ENCODE peak calls at places on chromosomes 4 and X, in seven cellular contexts. Y, B, G, X, I, C and W are unnamed samples.

GRCh38 chr4:151267104-151267503 is 9.9 kb upstream of the PRSS48 start:
- DNase-seq in Y (no peak), B (no peak), G (no peak), X (no peak), I (no peak), C (no peak), W (no peak)

GRCh38 chr4:140645196-140645595 is 76.4 kb upstream of the UCP1 start:
- DNase-seq in Y (no peak), B (no peak), G (no peak), X (no peak), I (no peak), C (no peak), W (no peak)

GRCh38 chr4:53908661-53909078 is 155.7 kb downstream of the CHIC2 start:
- DNase-seq in Y (peak; percentile 98), B (peak; percentile 79), G (peak; percentile 37), X (peak; percentile 74), I (peak; percentile 87), C (peak; percentile 72), W (peak; percentile 51)

GRCh38 chr4:55762815-55763214 is 56.8 kb upstream of the EXOC1L start:
- DNase-seq in Y (no peak), B (no peak), G (no peak), X (no peak), I (no peak), C (no peak), W (no peak)

GRCh38 chrX:48497871-48498270 is 10.9 kb upstream of the PORCN start:
- DNase-seq in Y (no peak), B (no peak), G (no peak), X (no peak), I (no peak), C (no peak), W (no peak)

GRCh38 chrX:119004920-119005524 is 30.6 kb downstream of the LONRF3 start:
- DNase-seq in Y (peak; percentile 48), B (no peak), G (peak; percentile 45), X (no peak), I (peak; percentile 47), C (peak; percentile 75), W (no peak)

GRCh38 chr4:98521486-98521885 is 136.9 kb downstream of the TSPAN5 start:
- DNase-seq in Y (peak; percentile 25), B (no peak), G (no peak), X (no peak), I (no peak), C (no peak), W (no peak)

GRCh38 chr4:166165829-166166420 is 292.9 kb downstream of the TLL1 start:
- DNase-seq in Y (peak; percentile 87), B (no peak), G (no peak), X (peak; percentile 22), I (peak; percentile 77), C (no peak), W (peak; percentile 29)

DNA sequence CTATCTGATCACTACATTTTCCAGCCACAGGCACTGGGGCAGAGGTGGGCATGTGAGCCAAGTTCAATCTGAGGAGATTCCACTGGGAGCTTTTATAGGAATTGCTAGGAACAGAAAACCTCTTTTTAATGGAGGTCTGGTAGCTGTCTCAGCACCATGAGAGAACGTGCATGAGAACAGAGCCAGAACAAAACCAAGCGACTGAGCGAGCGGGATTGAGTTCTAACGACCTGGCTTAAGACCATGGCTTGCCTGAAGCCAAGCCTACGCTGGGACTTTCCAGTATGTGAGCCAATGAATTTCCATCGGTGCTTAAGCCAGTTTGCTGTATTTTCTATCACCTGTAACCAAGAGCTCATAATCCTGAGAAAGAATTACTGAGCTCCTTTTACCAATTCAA is 183.7 kb downstream of the NR3C2 start:
- DNase-seq in Y (no peak), B (no peak), G (no peak), X (no peak), I (no peak), C (peak; percentile 79), W (no peak)
- H3K4me3 ChIP-seq in Y (no peak overlapping the region), B (no peak overlapping the region), G (no peak overlapping the region), X (no peak overlapping the region), I (no peak overlapping the region), C (no peak overlapping the region), W (no peak overlapping the region)

GRCh38 chr4:126583509-126583908 is 1049.2 kb upstream of the INTU start:
- DNase-seq in Y (peak; percentile 21), B (no peak), G (no peak), X (no peak), I (peak; percentile 6), C (no peak), W (no peak)
- TF ChIP-seq CTCF in Y (peak; percentile 28), B (peak; percentile 39), G (no peak), X (peak; percentile 47), I (peak; percentile 7), C (no peak), W (peak; percentile 43)

GRCh38 chr4:152579916-152580315 is 44.0 kb upstream of the FBXW7 start:
- DNase-seq in Y (no peak), B (no peak), G (no peak), X (no peak), I (no peak), C (no peak), W (no peak)
- H3K4me3 ChIP-seq in Y (no peak overlapping the region), B (no peak overlapping the region), G (no peak overlapping the region), X (no peak overlapping the region), I (no peak overlapping the region), C (no peak overlapping the region), W (no peak overlapping the region)

DNA sequence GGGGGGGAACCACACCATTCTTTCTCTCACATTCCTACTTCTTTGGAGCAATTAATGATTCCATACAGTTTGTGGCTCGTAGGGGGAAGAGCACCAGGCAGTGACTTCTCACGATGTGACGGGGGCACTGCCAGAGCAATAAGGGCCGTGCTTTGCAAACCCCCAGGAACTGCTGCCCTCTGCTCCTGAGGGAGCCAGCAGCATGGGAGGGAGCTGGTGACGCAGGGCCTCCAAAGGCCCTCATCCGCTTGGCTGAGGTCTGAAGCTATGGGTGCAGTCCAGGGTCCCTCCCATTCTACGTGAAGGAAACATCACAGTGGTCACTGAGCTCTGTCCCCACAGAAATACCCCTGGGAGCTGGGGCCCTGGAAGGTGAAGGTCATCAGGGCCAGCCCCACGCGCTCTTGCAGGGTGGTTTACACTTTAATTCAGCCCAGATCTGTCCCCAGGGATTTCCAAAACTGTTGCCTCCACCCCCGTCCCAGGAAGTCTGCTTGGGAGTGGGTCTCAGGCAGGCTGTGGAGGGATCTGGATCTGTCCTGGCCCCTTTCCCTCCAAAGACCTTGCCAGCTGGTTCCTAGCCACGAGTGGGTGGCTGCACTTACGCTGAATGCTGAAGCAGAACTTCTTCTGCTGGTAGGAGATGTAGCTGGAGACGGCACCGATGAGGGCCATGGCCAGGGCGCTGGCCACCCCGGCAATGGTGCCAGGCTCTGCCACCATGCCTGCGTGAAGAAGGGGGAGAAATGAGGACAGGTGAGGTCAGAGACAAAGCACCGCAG is 82.6 kb downstream of the MTMR1 start:
- DNase-seq in Y (no peak), B (no peak), G (no peak), X (no peak), I (no peak), C (no peak), W (no peak)
- TF ChIP-seq CTCF in Y (no peak), B (no peak), G (no peak), X (no peak), I (no peak), C (no peak), W (no peak)

DNA sequence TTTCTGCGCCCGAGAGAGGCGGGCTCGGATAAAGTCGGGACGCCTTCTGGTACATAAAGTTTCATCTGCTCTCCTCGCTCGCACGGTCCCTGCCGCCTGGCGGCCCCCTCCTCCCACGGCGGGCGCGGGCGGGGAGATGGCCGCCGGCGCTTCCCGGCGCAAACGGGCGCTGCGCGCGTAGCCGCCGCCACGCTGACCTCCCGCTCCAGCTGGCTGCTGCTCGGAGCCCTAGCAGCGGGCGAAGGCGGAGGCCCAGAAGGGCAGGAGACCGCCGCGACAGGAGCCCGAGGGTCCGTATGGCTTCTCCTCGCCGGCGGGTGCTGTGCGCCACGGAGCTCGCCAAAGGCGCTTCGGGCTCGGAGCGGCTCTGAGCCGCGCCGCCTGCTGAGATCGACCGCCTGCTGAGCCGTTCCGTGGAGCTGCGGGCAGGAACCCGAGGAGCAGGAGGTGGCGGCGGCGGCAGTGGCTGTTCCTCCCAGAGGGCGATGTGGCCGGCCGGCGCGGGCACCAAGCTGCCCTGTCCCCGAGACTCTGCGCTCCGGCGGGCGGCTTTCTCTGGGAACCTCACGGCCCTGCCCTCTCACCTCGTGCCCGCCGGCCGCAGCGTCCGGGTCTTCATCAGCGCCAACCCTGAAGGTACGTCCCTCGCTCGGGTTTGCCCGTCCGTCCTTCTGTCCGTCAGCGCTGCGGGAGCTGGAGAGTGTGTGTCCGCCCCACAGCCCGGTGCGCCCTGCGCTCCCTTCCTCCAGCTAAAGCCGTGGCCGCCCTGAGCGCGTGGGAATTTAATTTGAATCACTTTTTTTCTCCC is at the start of gene NWD2:
- DNase-seq in Y (peak; percentile 7), B (no peak), G (no peak), X (no peak), I (no peak), C (no peak), W (no peak)
- H3K4me3 ChIP-seq in Y (peak within 1 kb of the TSS; percentile 31), B (no peak within 1 kb of the TSS), G (no peak within 1 kb of the TSS), X (no peak within 1 kb of the TSS), I (no peak within 1 kb of the TSS), C (peak within 1 kb of the TSS; percentile 37), W (no peak within 1 kb of the TSS)

GRCh38 chrX:133544778-133545177 is 129.5 kb upstream of the GPC4 start:
- DNase-seq in Y (no peak), B (no peak), G (no peak), X (no peak), I (no peak), C (no peak), W (no peak)

GRCh38 chrX:133544105-133544504 is 128.8 kb upstream of the GPC4 start:
- DNase-seq in Y (peak; percentile 41), B (no peak), G (peak; percentile 27), X (peak; percentile 2), I (no peak), C (no peak), W (peak; percentile 92)

GRCh38 chrX:133543654-133544053 is 128.4 kb upstream of the GPC4 start:
- DNase-seq in Y (no peak), B (no peak), G (no peak), X (no peak), I (no peak), C (no peak), W (no peak)

GRCh38 chrX:133546441-133546840 is 131.2 kb upstream of the GPC4 start:
- DNase-seq in Y (peak; percentile 4), B (no peak), G (no peak), X (no peak), I (no peak), C (no peak), W (no peak)

GRCh38 chrX:133542476-133542875 is 127.2 kb upstream of the GPC4 start:
- DNase-seq in Y (peak; percentile 38), B (no peak), G (no peak), X (no peak), I (no peak), C (no peak), W (no peak)
- TF ChIP-seq CTCF in Y (no peak), B (no peak), G (no peak), X (no peak), I (no peak), C (no peak), W (no peak)